ENCODE peak calls at places on chromosome 15, in nine cellular contexts. X, I, J, R, C, Y, D, G and B are unnamed samples. For H3K4me1, the result is how much of the 10 kb centered on the place peaks cover.

GRCh38 chr15:97680606-97681220 is 279.8 kb upstream of the ARRDC4 start:
- DNase-seq in X (no peak), I (no peak), J (peak), R (no peak), C (no peak), Y (no peak), D (no peak), G (peak), B (no peak)

GRCh38 chr15:74317820-74318375 is 49.5 kb downstream of the CYP11A1 start:
- DNase-seq in X (no peak), I (peak), J (peak), R (peak), C (peak), Y (no peak), D (peak), G (peak), B (peak)

GRCh38 chr15:59334063-59334415 is 38.6 kb downstream of the MYO1E start:
- DNase-seq in X (no peak), I (no peak), J (no peak), R (no peak), C (no peak), Y (no peak), D (no peak), G (no peak), B (no peak)

GRCh38 chr15:50906954-50907865 is 1.3 kb upstream of the AP4E1 start:
- DNase-seq in X (peak), I (no peak), J (peak), R (no peak), C (no peak), Y (peak), D (peak), G (peak), B (no peak)

GRCh38 chr15:57527382-57528091 is 64.2 kb upstream of the MYZAP start:
- DNase-seq in X (no peak), I (no peak), J (peak), R (peak), C (peak), Y (peak), D (peak), G (no peak), B (no peak)

GRCh38 chr15:57343526-57343925 is 32.8 kb upstream of the CGNL1 start:
- DNase-seq in X (no peak), I (no peak), J (no peak), R (no peak), C (no peak), Y (no peak), D (no peak), G (no peak), B (no peak)

GRCh38 chr15:94397377-94397776 is 166.0 kb downstream of the MCTP2 start:
- DNase-seq in X (no peak), I (no peak), J (no peak), R (no peak), C (no peak), Y (no peak), D (no peak), G (no peak), B (no peak)

GRCh38 chr15:41957021-41957897 is 15.1 kb downstream of the EHD4 start:
- DNase-seq in X (no peak), I (no peak), J (peak), R (no peak), C (no peak), Y (no peak), D (no peak), G (no peak), B (no peak)

GRCh38 chr15:52208306-52208946 is 17.2 kb upstream of the GNB5 start:
- DNase-seq in X (peak), I (peak), J (peak), R (peak), C (peak), Y (peak), D (peak), G (peak), B (peak)

GRCh38 chr15:41944313-41944940 is 27.9 kb downstream of the EHD4 start:
- DNase-seq in X (no peak), I (peak), J (peak), R (peak), C (peak), Y (no peak), D (peak), G (no peak), B (peak)

GRCh38 chr15:90860942-90861675 is 7.3 kb upstream of the FURIN start:
- DNase-seq in X (no peak), I (no peak), J (peak), R (no peak), C (peak), Y (no peak), D (peak), G (no peak), B (no peak)

GRCh38 chr15:38145671-38146111 is 106.9 kb upstream of the SPRED1 start:
- DNase-seq in X (no peak), I (peak), J (no peak), R (no peak), C (no peak), Y (no peak), D (no peak), G (no peak), B (no peak)

GRCh38 chr15:25939122-25939521 is 76.0 kb upstream of the ATP10A start:
- DNase-seq in X (no peak), I (no peak), J (no peak), R (no peak), C (peak), Y (peak), D (no peak), G (no peak), B (no peak)

GRCh38 chr15:41966920-41967465 is 5.4 kb downstream of the EHD4 start:
- DNase-seq in X (no peak), I (no peak), J (no peak), R (no peak), C (no peak), Y (no peak), D (no peak), G (peak), B (no peak)

GRCh38 chr15:66938114-66938830 is 127.1 kb upstream of the SMAD3 start:
- DNase-seq in X (no peak), I (no peak), J (no peak), R (peak), C (no peak), Y (no peak), D (no peak), G (no peak), B (no peak)

GRCh38 chr15:87562203-87562602 is 694.3 kb downstream of the NTRK3 start:
- DNase-seq in X (no peak), I (no peak), J (no peak), R (no peak), C (no peak), Y (no peak), D (no peak), G (no peak), B (no peak)

GRCh38 chr15:96274698-96275097 is 55.8 kb upstream of the NR2F2 start:
- DNase-seq in X (no peak), I (no peak), J (no peak), R (no peak), C (no peak), Y (no peak), D (peak), G (no peak), B (no peak)

GRCh38 chr15:62895905-62896316 is 146.6 kb upstream of the TPM1 start:
- DNase-seq in X (no peak), I (no peak), J (no peak), R (no peak), C (peak), Y (no peak), D (peak), G (no peak), B (no peak)

GRCh38 chr15:99232740-99233139 is 16.6 kb downstream of the TTC23 start:
- DNase-seq in X (no peak), I (no peak), J (no peak), R (no peak), C (no peak), Y (no peak), D (no peak), G (no peak), B (no peak)

GRCh38 chr15:68789921-68790575 is 30.6 kb downstream of the ANP32A start:
- DNase-seq in X (no peak), I (no peak), J (peak), R (no peak), C (peak), Y (no peak), D (no peak), G (no peak), B (no peak)

GRCh38 chr15:70069716-70070115 is 28.0 kb downstream of the TLE3 start:
- DNase-seq in X (no peak), I (no peak), J (no peak), R (no peak), C (no peak), Y (no peak), D (no peak), G (no peak), B (no peak)

GRCh38 chr15:28861031-28861534 is 12.6 kb upstream of the GOLGA6L7 start:
- DNase-seq in X (no peak), I (peak), J (no peak), R (peak), C (peak), Y (no peak), D (no peak), G (no peak), B (no peak)

GRCh38 chr15:56988219-56988618 is 69.8 kb downstream of the TCF12 start:
- DNase-seq in X (no peak), I (no peak), J (no peak), R (no peak), C (no peak), Y (no peak), D (peak), G (no peak), B (no peak)

GRCh38 chr15:70062321-70062956 is 35.3 kb downstream of the TLE3 start:
- DNase-seq in X (no peak), I (peak), J (peak), R (peak), C (peak), Y (no peak), D (peak), G (peak), B (peak)

GRCh38 chr15:100601158-100601557 is 826 bp downstream of the LINS1 start:
- DNase-seq in X (peak), I (no peak), J (peak), R (no peak), C (no peak), Y (peak), D (peak), G (no peak), B (no peak)

GRCh38 chr15:51243774-51244173 is 94.6 kb downstream of the CYP19A1 start:
- DNase-seq in X (no peak), I (no peak), J (peak), R (no peak), C (peak), Y (no peak), D (peak), G (no peak), B (no peak)

GRCh38 chr15:97037080-97037479 is 706.6 kb downstream of the NR2F2 start:
- DNase-seq in X (no peak), I (no peak), J (no peak), R (no peak), C (peak), Y (no peak), D (no peak), G (no peak), B (no peak)

GRCh38 chr15:72593838-72594237 is 60.7 kb upstream of the GOLGA6B start:
- DNase-seq in X (no peak), I (no peak), J (no peak), R (no peak), C (no peak), Y (no peak), D (no peak), G (no peak), B (no peak)

GRCh38 chr15:67116742-67117141 is 51.3 kb downstream of the SMAD3 start:
- DNase-seq in X (no peak), I (no peak), J (peak), R (no peak), C (no peak), Y (no peak), D (peak), G (no peak), B (no peak)

GRCh38 chr15:70095387-70096214 is 2.1 kb downstream of the TLE3 start:
- DNase-seq in X (peak), I (peak), J (peak), R (no peak), C (no peak), Y (peak), D (peak), G (peak), B (no peak)

GRCh38 chr15:39951561-39951960 is 17.6 kb downstream of the EIF2AK4 start:
- DNase-seq in X (no peak), I (no peak), J (no peak), R (no peak), C (no peak), Y (no peak), D (no peak), G (no peak), B (no peak)

GRCh38 chr15:25790003-25790660 is 73.0 kb downstream of the ATP10A start:
- DNase-seq in X (no peak), I (peak), J (peak), R (peak), C (peak), Y (peak), D (peak), G (peak), B (peak)

GRCh38 chr15:63094495-63094931 is 27.1 kb upstream of the LACTB start:
- DNase-seq in X (no peak), I (no peak), J (no peak), R (no peak), C (peak), Y (no peak), D (no peak), G (no peak), B (no peak)

GRCh38 chr15:99550077-99550476 is 15.7 kb upstream of the MEF2A start:
- DNase-seq in X (no peak), I (no peak), J (no peak), R (no peak), C (no peak), Y (no peak), D (no peak), G (no peak), B (no peak)

GRCh38 chr15:78209646-78210348 is 24.6 kb downstream of the ACSBG1 start:
- DNase-seq in X (no peak), I (no peak), J (no peak), R (no peak), C (no peak), Y (no peak), D (peak), G (peak), B (no peak)
- H3K27ac ChIP-seq in X (no peak), I (peak), J (peak), R (no peak), C (no peak), Y (no peak), D (peak), G (peak), B (peak)

GRCh38 chr15:48536681-48537091 is 108.8 kb downstream of the FBN1 start:
- DNase-seq in X (no peak), I (no peak), J (no peak), R (no peak), C (peak), Y (no peak), D (no peak), G (no peak), B (no peak)
- H3K4me1 ChIP-seq in X (under half), I (under half), J (under half), R (under half), C (under half), Y (under half), D (under half), G (under half), B (under half)

GRCh38 chr15:64836023-64836536 is 5.6 kb upstream of the PLEKHO2 start:
- DNase-seq in X (no peak), I (no peak), J (no peak), R (no peak), C (no peak), Y (no peak), D (no peak), G (no peak), B (no peak)
- H3K4me3 ChIP-seq in X (no peak), I (peak), J (no peak), R (peak), C (peak), Y (no peak), D (no peak), G (no peak), B (peak)

DNA sequence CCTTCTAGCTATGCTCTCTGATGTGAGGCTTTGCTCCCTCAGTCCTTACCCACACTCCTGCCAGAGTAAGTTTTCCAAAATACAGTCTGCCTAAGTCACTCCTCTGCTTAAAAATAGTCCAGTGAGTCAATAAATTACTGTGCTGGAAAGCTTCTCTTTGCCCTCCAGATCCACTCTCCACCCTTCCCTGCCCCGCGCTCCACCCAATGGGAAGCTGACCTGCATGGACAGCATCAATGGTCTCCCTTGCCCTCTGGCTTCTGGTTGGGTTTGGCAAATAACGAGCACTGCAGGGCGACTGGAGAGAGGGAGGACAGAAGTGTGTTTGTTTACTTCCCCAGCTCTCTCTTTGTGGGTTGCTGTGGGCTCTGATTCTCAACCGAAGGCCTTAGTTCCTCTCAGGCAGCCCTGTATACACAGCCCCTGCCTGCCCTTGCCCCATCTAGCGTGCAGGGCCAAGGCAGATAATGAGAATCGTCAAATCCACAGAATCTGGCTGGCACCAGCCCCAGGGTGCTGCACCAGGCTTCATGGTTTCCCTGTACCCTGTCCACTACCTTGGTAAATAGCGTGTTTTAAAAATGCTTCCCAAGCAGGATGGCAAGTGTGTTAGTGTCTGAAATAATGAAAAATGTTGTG is 110.4 kb downstream of the ADAMTSL3 start:
- DNase-seq in X (no peak), I (no peak), J (no peak), R (no peak), C (no peak), Y (no peak), D (no peak), G (no peak), B (no peak)
- H3K27ac ChIP-seq in X (no peak), I (no peak), J (no peak), R (peak), C (no peak), Y (no peak), D (no peak), G (no peak), B (peak)

DNA sequence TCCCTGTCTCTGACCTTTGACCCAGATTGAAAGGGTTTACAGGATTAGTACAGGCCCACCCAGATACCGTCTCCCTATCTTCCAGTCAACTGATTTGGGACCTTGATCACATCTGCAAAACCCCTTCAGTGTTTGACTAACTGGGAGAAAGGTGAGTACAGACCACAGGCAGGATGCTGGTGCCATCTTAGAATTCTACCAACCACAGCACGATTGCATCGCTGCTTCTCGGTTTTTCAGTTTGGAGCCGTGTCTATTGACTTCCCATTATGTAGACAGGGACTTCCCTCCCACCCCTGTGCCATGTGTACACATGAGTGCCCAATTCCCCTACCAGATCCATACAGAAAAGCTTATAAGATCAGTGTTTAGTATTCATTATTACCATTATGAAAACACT is 6.6 kb upstream of the KLF13 start:
- DNase-seq in X (no peak), I (no peak), J (no peak), R (no peak), C (no peak), Y (no peak), D (no peak), G (no peak), B (no peak)
- H3K4me1 ChIP-seq in X (under half), I (under half), J (under half), R (under half), C (under half), Y (under half), D (under half), G (under half), B (under half)

DNA sequence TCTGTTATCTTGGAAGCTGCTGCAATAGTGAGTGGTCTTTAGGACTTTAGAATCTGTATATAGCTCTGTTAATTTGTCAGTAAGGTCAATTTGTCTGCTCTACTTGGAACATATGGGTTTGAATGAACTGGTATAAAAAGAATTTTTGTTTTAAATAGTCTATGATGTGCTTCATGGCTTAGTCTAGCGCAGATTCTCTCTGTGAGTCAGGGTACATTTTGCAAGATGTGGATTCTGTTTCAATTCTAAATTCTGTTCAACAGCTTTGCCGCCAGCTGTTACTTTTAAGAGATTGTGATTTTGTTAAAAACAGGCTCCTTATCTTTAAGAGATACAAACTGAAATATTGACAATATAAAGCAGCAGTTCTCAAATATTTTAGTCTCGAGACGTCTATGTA is 135.8 kb upstream of the AGBL1 start:
- DNase-seq in X (no peak), I (no peak), J (no peak), R (no peak), C (no peak), Y (no peak), D (no peak), G (no peak), B (no peak)
- H3K4me3 ChIP-seq in X (no peak), I (no peak), J (no peak), R (no peak), C (no peak), Y (no peak), D (no peak), G (no peak), B (no peak)